ENCODE peak calls at places on chromosomes 5 and 9, in five cellular contexts. M is MM.1S, C is A549, F is heart right ventricle, J is PC-9. A is an unnamed sample.

GRCh38 chr5:73912755-73913365 is 286.9 kb downstream of the ARHGEF28 start:
- DNase-seq in M (peak; percentile 82), C (no peak), F (no peak), J (no peak), A (no peak)

GRCh38 chr9:135939351-135940265 is 21.6 kb downstream of the UBAC1 start:
- DNase-seq in M (no peak), C (no peak), F (no peak), J (no peak), A (no peak)

GRCh38 chr5:94750681-94751080 is 132.2 kb downstream of the SLF1 start:
- DNase-seq in M (no peak), C (no peak), F (no peak), J (no peak), A (no peak)

GRCh38 chr9:12708562-12709298 is 15.5 kb downstream of the TYRP1 start:
- DNase-seq in M (no peak), C (peak; percentile 33), F (no peak), J (peak; percentile 45), A (peak; percentile 85)

GRCh38 chr5:122118356-122118948 is 10.9 kb upstream of the ZNF474 start:
- DNase-seq in M (no peak), C (no peak), F (no peak), J (no peak), A (no peak)

GRCh38 chr9:113995963-113996362 is 82.1 kb downstream of the AMBP start:
- DNase-seq in M (no peak), C (no peak), F (no peak), J (no peak), A (no peak)

GRCh38 chr5:169670769-169671525 is 33.9 kb downstream of the DOCK2 start:
- DNase-seq in M (no peak), C (no peak), F (no peak), J (peak; percentile 10), A (no peak)

GRCh38 chr9:135610290-135611141 is 28.8 kb downstream of the GLT6D1 start:
- DNase-seq in M (no peak), C (no peak), F (no peak), J (no peak), A (no peak)

GRCh38 chr5:126015244-126016054 is 407.8 kb upstream of the GRAMD2B start:
- DNase-seq in M (no peak), C (no peak), F (no peak), J (no peak), A (peak; percentile 18)

GRCh38 chr9:2613730-2614271 is 7.8 kb upstream of the VLDLR start:
- DNase-seq in M (no peak), C (no peak), F (peak; percentile 48), J (no peak), A (no peak)

GRCh38 chr9:94490465-94490864 is 64.4 kb upstream of the PCAT7 start:
- DNase-seq in M (no peak), C (no peak), F (no peak), J (no peak), A (no peak)

GRCh38 chr5:40124367-40124766 is 555.3 kb upstream of the PTGER4 start:
- DNase-seq in M (no peak), C (peak; percentile 16), F (no peak), J (no peak), A (no peak)
- H3K9me3 ChIP-seq in M (no peaks in the 10 kb centered on the region), C (peaks cover 16% of the 10 kb centered on the region), F (peaks cover 66% of the 10 kb centered on the region), J (peaks cover 37% of the 10 kb centered on the region), A (no peaks in the 10 kb centered on the region)

GRCh38 chr5:28012538-28012937 is 974.2 kb upstream of the CDH9 start:
- DNase-seq in M (peak; percentile 40), C (peak; percentile 10), F (no peak), J (no peak), A (no peak)
- H3K9me3 ChIP-seq in M (no peaks in the 10 kb centered on the region), C (peaks cover 44% of the 10 kb centered on the region), F (peaks cover 73% of the 10 kb centered on the region), J (no peaks in the 10 kb centered on the region), A (peaks cover 6% of the 10 kb centered on the region)

DNA sequence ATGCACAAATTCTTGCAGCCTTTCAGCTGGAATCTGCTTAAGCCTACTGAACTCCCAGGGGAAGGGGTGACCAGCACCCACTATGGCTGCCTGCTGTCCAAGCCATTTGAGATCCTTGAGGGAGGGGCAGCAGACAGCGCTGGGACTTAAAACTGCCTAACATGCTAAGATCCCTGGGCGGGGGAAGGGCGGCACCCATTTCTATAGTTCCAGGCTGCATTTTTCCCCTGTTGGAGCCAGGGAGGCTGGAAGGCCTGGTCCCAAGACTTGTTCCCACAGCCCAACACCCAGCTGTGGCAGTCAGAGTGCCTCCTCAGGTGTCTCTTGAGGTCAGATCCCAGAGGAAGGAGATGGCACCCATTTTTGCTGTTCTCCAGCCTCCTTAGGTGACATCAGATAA is 1061.3 kb upstream of the COX7C start:
- DNase-seq in M (no peak), C (no peak), F (no peak), J (no peak), A (no peak)
- H3K9me3 ChIP-seq in M (no peaks in the 10 kb centered on the region), C (no peaks in the 10 kb centered on the region), F (peaks cover 84% of the 10 kb centered on the region), J (no peaks in the 10 kb centered on the region), A (peaks cover 6% of the 10 kb centered on the region)

DNA sequence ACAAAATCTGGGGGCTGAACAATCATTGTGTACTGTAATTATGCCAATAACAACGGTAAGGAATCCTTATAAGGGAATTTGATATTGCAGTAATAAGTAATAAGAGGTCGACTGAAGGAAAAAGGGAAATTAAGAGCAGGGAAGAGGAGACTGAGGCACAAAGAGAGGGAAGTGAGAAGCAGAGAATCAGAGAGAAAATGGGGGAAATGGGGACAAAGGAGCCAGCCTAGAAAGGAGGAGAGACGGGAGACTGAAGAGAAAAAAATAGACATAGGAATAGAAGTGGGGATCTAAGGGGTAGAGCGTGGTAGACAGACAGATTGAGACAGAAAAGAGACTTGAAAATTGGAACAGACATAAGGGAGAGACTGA is 518 bp upstream of the ZNF300 start:
- DNase-seq in M (no peak), C (no peak), F (no peak), J (no peak), A (no peak)
- H3K9me3 ChIP-seq in M (no peaks in the 10 kb centered on the region), C (peaks cover 73% of the 10 kb centered on the region), F (peaks cover 96% of the 10 kb centered on the region), J (peaks cover 52% of the 10 kb centered on the region), A (peaks cover 2% of the 10 kb centered on the region)

DNA sequence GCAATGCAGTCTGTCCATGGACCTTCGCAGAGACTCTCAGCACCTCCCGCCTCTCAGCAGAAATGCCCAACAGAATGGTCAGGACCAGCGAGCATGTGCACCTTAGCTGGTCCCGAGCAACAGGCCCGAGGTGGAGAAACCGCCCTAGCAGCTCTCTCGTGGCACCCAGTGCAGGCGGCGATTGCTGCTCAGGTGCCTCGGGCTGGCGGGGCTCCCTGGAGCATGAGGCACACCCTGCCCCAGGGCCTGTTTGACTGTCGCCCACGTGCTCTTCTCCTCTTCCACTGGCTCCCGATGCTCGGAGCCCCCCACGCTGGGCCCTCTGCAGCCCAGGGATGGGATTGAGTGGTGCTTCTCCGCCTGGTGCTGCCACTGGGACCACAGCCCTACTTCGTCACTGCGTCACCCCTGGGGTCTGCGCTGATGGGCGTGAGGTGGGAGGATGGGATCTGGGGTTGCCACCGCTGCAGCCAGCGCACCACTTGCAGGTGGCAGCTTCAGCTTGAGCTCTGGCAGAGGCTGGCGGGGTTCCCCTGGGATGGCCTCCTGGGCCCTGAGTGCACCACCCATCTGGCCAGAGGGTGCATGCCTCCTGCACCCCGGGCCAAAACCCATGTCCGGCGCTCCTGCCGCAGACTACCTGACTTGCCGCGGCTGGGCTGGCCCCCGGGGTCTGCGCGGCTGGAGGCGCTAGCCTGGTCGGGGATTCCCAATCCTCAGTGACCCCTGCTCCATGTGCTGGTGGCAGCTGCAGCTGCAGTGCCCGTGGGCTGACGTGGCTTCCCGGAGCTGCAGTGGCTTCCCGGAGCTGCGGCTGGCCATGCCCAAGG is 244.2 kb downstream of the FOXD4L6 start:
- DNase-seq in M (peak; percentile 1), C (no peak), F (no peak), J (no peak), A (no peak)
- H3K9me3 ChIP-seq in M (no peaks in the 10 kb centered on the region), C (peaks cover 53% of the 10 kb centered on the region), F (peaks cover 100% of the 10 kb centered on the region), J (no peaks in the 10 kb centered on the region), A (peaks cover 8% of the 10 kb centered on the region)

A was measured in endothelial cell of umbilical vein.